ENCODE peak calls at places on chromosomes 12 and 14, in six cellular contexts. K is psoas muscle; R is aorta; U is thoracic aorta; M is uterus; Y is CD4-positive, alpha-beta memory T cell. B is an unnamed sample.

GRCh38 chr12:8609061-8609570 is 3.5 kb downstream of the AICDA start:
- DNase-seq in K (no peak), R (no peak), U (no peak), M (no peak), Y (peak; percentile 2), B (peak; percentile 21)

GRCh38 chr12:48779869-48780268 is 9.0 kb downstream of the ADCY6 start:
- DNase-seq in K (peak; percentile 59), R (peak; percentile 89), U (peak; percentile 53), M (peak; percentile 69), Y (no peak), B (no peak)

GRCh38 chr12:6921996-6922935 is 5.5 kb upstream of the ATN1 start:
- DNase-seq in K (no peak), R (peak; percentile 71), U (no peak), M (no peak), Y (no peak), B (no peak)

GRCh38 chr12:3931206-3931605 is 58.0 kb upstream of the PARP11 start:
- DNase-seq in K (no peak), R (no peak), U (no peak), M (no peak), Y (peak; percentile 52), B (no peak)

GRCh38 chr12:102766961-102767360 is 150.1 kb downstream of the PAH start:
- DNase-seq in K (no peak), R (no peak), U (no peak), M (no peak), Y (no peak), B (no peak)

GRCh38 chr12:95582230-95583058 is 31.2 kb upstream of the USP44 start:
- DNase-seq in K (no peak), R (no peak), U (no peak), M (no peak), Y (no peak), B (no peak)

GRCh38 chr14:90087433-90087832 is 25.6 kb downstream of the KCNK13 start:
- DNase-seq in K (no peak), R (no peak), U (peak; percentile 9), M (no peak), Y (no peak), B (peak; percentile 56)

GRCh38 chr14:90054803-90055202 is 7.0 kb upstream of the KCNK13 start:
- DNase-seq in K (no peak), R (no peak), U (no peak), M (no peak), Y (no peak), B (no peak)

GRCh38 chr14:69055973-69056372 is 76.9 kb upstream of the ACTN1 start:
- DNase-seq in K (no peak), R (no peak), U (no peak), M (no peak), Y (no peak), B (no peak)

GRCh38 chr14:79500489-79500888 is 710.8 kb downstream of the DIO2 start:
- DNase-seq in K (no peak), R (no peak), U (no peak), M (no peak), Y (no peak), B (no peak)

GRCh38 chr12:113413488-113413939 is 8.7 kb upstream of the SDSL start:
- DNase-seq in K (no peak), R (no peak), U (no peak), M (no peak), Y (no peak), B (no peak)

GRCh38 chr12:67355428-67356385 is 86.5 kb downstream of the CAND1 start:
- DNase-seq in K (no peak), R (no peak), U (no peak), M (no peak), Y (peak; percentile 55), B (no peak)

GRCh38 chr12:106919910-106920544 is 35.7 kb upstream of the TMEM263 start:
- DNase-seq in K (no peak), R (no peak), U (no peak), M (no peak), Y (peak; percentile 45), B (no peak)

GRCh38 chr12:102429211-102429610 is 51.2 kb downstream of the IGF1 start:
- DNase-seq in K (no peak), R (no peak), U (no peak), M (no peak), Y (no peak), B (no peak)

GRCh38 chr14:99040711-99041110 is 231.3 kb downstream of the BCL11B start:
- DNase-seq in K (no peak), R (no peak), U (no peak), M (no peak), Y (no peak), B (no peak)

GRCh38 chr12:12467701-12468218 is 94.9 kb downstream of the DUSP16 start:
- DNase-seq in K (no peak), R (no peak), U (no peak), M (no peak), Y (peak; percentile 86), B (peak; percentile 6)

GRCh38 chr12:124233846-124234620 is 60.9 kb upstream of the RFLNA start:
- DNase-seq in K (no peak), R (no peak), U (no peak), M (no peak), Y (no peak), B (no peak)

GRCh38 chr12:52391618-52392002 is 6.2 kb upstream of the KRT84 start:
- DNase-seq in K (no peak), R (peak; percentile 89), U (no peak), M (peak; percentile 35), Y (no peak), B (peak; percentile 81)

DNA sequence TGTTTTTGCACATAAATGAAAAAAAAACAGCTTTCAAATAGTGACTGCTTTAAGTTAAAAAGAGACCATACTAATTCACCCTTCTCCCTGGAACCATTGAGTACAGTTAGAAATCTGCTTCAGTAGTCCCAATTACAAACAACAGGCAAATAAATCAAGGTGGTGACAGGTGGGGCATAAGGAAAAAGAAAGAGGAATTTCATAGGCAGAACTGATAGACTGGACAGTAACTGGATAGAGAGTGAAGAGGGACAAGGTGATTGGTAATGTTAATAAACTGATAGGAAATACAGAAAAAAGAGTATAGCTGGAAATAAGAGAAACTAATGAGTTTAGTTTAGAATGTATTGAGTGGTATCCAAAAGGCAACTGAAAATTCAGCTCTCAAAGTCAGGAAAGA is 56.0 kb downstream of the SLC41A2 start:
- DNase-seq in K (no peak), R (no peak), U (no peak), M (no peak), Y (no peak), B (no peak)
- H3K27ac ChIP-seq in K (no peak overlapping the region), R (peak overlapping the region; percentile 57), U (peak overlapping the region; percentile 52), M (no peak overlapping the region), Y (no peak overlapping the region), B (no peak overlapping the region)

DNA sequence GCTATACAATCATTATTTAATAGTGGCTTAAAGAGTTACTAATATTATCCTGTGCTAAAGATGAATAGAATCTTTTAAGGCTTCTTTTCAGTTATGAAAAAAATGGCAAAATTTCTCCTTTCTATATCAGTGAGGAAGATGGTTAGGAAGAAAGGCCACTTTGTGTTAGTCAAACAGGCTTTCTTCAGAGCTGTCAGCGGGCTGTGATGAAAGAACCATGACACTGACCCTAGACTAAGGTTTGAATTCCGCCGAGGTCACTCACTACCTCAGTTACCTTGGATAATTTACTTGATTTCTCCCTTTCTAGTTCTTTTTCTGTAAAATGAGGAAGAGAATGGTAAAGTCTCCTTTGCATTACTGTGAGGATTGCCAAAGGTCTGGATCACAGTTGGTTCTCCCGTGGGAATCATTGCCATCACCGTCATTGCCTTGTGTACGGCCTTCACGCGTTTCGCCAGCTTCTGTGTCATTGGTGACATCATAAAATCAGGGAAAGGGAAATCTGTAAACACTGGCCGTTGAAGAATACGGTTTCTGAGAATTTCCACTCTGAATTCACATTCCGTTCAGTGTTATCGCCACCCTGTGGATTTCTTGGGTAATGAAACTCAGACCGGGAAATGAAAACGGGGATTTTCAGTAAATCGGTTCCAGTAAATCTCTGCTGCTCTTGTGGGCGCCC is 26.7 kb upstream of the YBX3 start:
- DNase-seq in K (peak; percentile 70), R (peak; percentile 81), U (peak; percentile 60), M (peak; percentile 75), Y (peak; percentile 72), B (peak; percentile 56)
- H3K4me3 ChIP-seq in K (peak overlapping the region; percentile 56), R (peak overlapping the region; percentile 38), U (peak overlapping the region; percentile 63), M (peak overlapping the region; percentile 12), Y (no peak overlapping the region), B (peak overlapping the region; percentile 45)

DNA sequence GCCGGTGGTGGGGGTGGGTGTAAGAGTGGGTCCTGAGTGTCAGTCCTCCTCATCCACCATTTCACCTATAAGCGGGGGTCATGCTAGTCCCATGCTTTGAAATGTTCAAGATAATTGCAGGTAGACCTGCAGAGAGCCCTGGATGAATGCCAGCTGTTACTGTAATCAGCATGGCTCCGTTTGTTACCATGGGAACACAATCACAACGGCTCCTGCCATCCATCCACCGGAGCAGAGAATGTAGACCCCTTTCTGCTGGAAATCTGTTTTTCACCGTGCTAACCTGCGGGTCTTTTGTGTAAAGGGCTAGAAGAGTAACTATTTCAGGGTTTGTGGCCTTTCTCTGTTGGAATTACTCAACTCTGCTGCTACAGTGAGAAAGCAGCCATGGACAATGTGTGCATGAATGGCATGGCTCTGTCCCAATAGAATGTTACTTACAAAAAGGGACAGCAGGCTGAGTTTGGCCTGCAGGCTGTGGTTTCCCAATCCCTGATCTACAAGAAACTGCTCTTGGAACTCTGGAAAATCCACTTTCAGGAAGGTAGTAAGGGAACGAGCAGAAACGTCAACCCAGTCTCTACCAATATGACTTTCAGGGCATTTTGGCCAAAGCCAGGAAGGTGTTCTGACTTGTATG is 36.1 kb downstream of the KCTD10 start:
- DNase-seq in K (no peak), R (no peak), U (no peak), M (no peak), Y (no peak), B (no peak)
- H3K27ac ChIP-seq in K (no peak overlapping the region), R (no peak overlapping the region), U (no peak overlapping the region), M (no peak overlapping the region), Y (no peak overlapping the region), B (no peak overlapping the region)

GRCh38 chr12:22333751-22334695 is 484 bp downstream of the ST8SIA1 start:
- DNase-seq in K (peak; percentile 52), R (peak; percentile 77), U (no peak), M (peak; percentile 31), Y (peak; percentile 17), B (peak; percentile 44)
- H3K4me3 ChIP-seq in K (peak overlapping the region; percentile 67), R (peak overlapping the region; percentile 5), U (peak overlapping the region; percentile 82), M (peak overlapping the region; percentile 62), Y (peak overlapping the region; percentile 53), B (peak overlapping the region; percentile 53)

DNA sequence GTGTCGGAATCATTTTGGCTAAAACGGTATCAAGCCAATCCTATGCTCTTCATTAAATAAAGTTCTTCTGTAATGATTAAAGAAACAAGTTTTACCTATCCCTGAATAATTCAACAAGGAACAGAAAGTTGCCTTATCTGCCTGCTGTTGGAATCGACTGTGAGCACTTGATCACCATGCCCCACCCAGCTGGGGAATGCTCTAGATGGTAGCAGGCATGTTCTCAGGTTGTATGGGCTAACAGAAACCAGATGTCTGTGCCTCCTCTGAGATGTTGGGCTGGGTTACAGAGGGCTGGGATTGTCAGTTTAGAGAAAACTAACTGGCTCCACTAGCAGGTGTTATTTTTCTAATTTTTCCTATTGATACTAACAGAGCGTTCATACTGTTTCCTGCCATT is 28.9 kb downstream of the RTRAF start:
- DNase-seq in K (no peak), R (no peak), U (no peak), M (no peak), Y (no peak), B (no peak)
- H3K27ac ChIP-seq in K (no peak overlapping the region), R (no peak overlapping the region), U (no peak overlapping the region), M (no peak overlapping the region), Y (no peak overlapping the region), B (no peak overlapping the region)